ENCODE peak calls at places on chromosomes 3 and 15, in five cellular contexts. One of them, this sample, is unnamed.

GRCh38 chr15:68352401-68353062 is 75.0 kb downstream of the FEM1B start:
- DNase-seq in spleen: peak
- DNase-seq in HCT116: peak
- DNase-seq in SK-N-SH: no peak
- DNase-seq in Panc1: peak
- DNase-seq in this sample: no peak

GRCh38 chr3:127458698-127459097 is 131.8 kb downstream of the TPRA1 start:
- DNase-seq in HCT116: no peak
- DNase-seq in spleen: peak
- DNase-seq in Panc1: no peak
- DNase-seq in SK-N-SH: no peak
- DNase-seq in this sample: no peak

GRCh38 chr15:26007151-26007550 is 144.0 kb upstream of the ATP10A start:
- DNase-seq in SK-N-SH: no peak
- DNase-seq in spleen: no peak
- DNase-seq in HCT116: no peak
- DNase-seq in Panc1: no peak
- DNase-seq in this sample: no peak

GRCh38 chr3:131636266-131636775 is 133.6 kb upstream of the MRPL3 start:
- DNase-seq in SK-N-SH: no peak
- DNase-seq in HCT116: no peak
- DNase-seq in Panc1: no peak
- DNase-seq in spleen: no peak
- DNase-seq in this sample: no peak

GRCh38 chr3:41199866-41200668 is 762 bp downstream of the CTNNB1 start:
- DNase-seq in Panc1: no peak
- DNase-seq in HCT116: no peak
- DNase-seq in SK-N-SH: peak
- DNase-seq in spleen: no peak
- DNase-seq in this sample: peak

GRCh38 chr3:125125822-125126245 is 70.0 kb upstream of the HEG1 start:
- DNase-seq in Panc1: no peak
- DNase-seq in HCT116: no peak
- DNase-seq in spleen: no peak
- DNase-seq in SK-N-SH: peak
- DNase-seq in this sample: no peak

GRCh38 chr15:39573844-39574243 is 7.0 kb upstream of the THBS1 start:
- DNase-seq in Panc1: no peak
- DNase-seq in spleen: no peak
- DNase-seq in HCT116: no peak
- DNase-seq in SK-N-SH: no peak
- DNase-seq in this sample: no peak

GRCh38 chr3:101643861-101644613 is 32.9 kb downstream of the ZBTB11 start:
- DNase-seq in Panc1: no peak
- DNase-seq in SK-N-SH: no peak
- DNase-seq in spleen: no peak
- DNase-seq in HCT116: peak
- DNase-seq in this sample: no peak

GRCh38 chr3:10025205-10026083 is 793 bp upstream of the FANCD2 start:
- DNase-seq in Panc1: no peak
- DNase-seq in HCT116: no peak
- DNase-seq in spleen: no peak
- DNase-seq in SK-N-SH: no peak
- DNase-seq in this sample: no peak

GRCh38 chr15:47726399-47726823 is 9.1 kb downstream of the SEMA6D start:
- DNase-seq in spleen: no peak
- DNase-seq in SK-N-SH: no peak
- DNase-seq in Panc1: no peak
- DNase-seq in HCT116: no peak
- DNase-seq in this sample: no peak

GRCh38 chr15:77187751-77188464 is 117.0 kb upstream of the TSPAN3 start:
- DNase-seq in HCT116: no peak
- DNase-seq in Panc1: no peak
- DNase-seq in SK-N-SH: no peak
- DNase-seq in spleen: no peak
- DNase-seq in this sample: no peak

GRCh38 chr3:154967090-154967489 is 113.0 kb upstream of the MME start:
- DNase-seq in spleen: no peak
- DNase-seq in SK-N-SH: no peak
- DNase-seq in Panc1: no peak
- DNase-seq in HCT116: no peak
- DNase-seq in this sample: no peak

GRCh38 chr15:72902245-72902928 is 118.8 kb upstream of the ADPGK start:
- DNase-seq in spleen: no peak
- DNase-seq in SK-N-SH: no peak
- DNase-seq in Panc1: no peak
- DNase-seq in HCT116: no peak
- DNase-seq in this sample: no peak

GRCh38 chr3:28286595-28286994 is 45.2 kb downstream of the CMC1 start:
- DNase-seq in spleen: no peak
- DNase-seq in Panc1: peak
- DNase-seq in SK-N-SH: peak
- DNase-seq in HCT116: peak
- DNase-seq in this sample: no peak

GRCh38 chr3:188266581-188267274 is 112.8 kb downstream of the LPP start:
- DNase-seq in HCT116: no peak
- DNase-seq in spleen: no peak
- DNase-seq in SK-N-SH: no peak
- DNase-seq in Panc1: no peak
- DNase-seq in this sample: no peak

GRCh38 chr3:15804553-15805095 is 6.8 kb upstream of the ANKRD28 start:
- DNase-seq in SK-N-SH: no peak
- DNase-seq in HCT116: no peak
- DNase-seq in Panc1: no peak
- DNase-seq in spleen: no peak
- DNase-seq in this sample: no peak

GRCh38 chr3:124867511-124867910 is 19.7 kb downstream of the ITGB5 start:
- DNase-seq in spleen: no peak
- DNase-seq in SK-N-SH: no peak
- DNase-seq in HCT116: no peak
- DNase-seq in Panc1: no peak
- DNase-seq in this sample: no peak

GRCh38 chr15:101017935-101018849 is 99.0 kb downstream of the LRRK1 start:
- DNase-seq in HCT116: no peak
- DNase-seq in spleen: no peak
- DNase-seq in Panc1: no peak
- DNase-seq in SK-N-SH: no peak
- DNase-seq in this sample: no peak

GRCh38 chr3:136802481-136802996 is 16.4 kb upstream of the SLC35G2 start:
- DNase-seq in SK-N-SH: no peak
- DNase-seq in Panc1: no peak
- DNase-seq in spleen: no peak
- DNase-seq in HCT116: peak
- DNase-seq in this sample: no peak

GRCh38 chr3:13141183-13141582 is 68.0 kb upstream of the IQSEC1 start:
- DNase-seq in spleen: peak
- DNase-seq in Panc1: no peak
- DNase-seq in SK-N-SH: no peak
- DNase-seq in HCT116: no peak
- DNase-seq in this sample: no peak

GRCh38 chr3:195756935-195757302 is 36.1 kb downstream of the MUC20 start:
- DNase-seq in Panc1: no peak
- DNase-seq in SK-N-SH: no peak
- DNase-seq in HCT116: no peak
- DNase-seq in spleen: peak
- DNase-seq in this sample: no peak

DNA sequence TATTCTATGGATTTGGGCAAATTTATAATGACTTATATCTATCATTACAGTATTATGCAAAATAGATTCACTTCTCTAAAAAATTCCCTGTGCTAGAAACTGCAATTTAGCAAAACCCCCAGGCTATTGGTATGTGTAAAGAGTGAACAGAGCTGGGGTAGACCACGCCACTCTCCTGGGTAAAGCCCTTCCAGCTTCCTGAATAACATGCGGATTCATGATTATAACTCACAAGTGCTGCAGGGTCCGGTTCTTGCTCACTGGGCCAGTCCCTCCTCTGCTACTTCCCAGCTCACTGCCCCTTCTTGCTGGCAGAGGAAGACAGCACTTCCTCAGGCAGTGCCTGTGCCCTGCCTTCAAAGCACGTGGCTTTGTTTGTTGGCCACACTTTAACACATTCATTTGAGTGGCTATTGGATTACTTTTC is 4.1 kb downstream of the CD80 start:
- DNase-seq in Panc1: no peak
- DNase-seq in spleen: peak
- DNase-seq in HCT116: no peak
- DNase-seq in SK-N-SH: no peak
- DNase-seq in this sample: no peak
- TF ChIP-seq POLR2AphosphoS5 in Panc1: no peak
- TF ChIP-seq POLR2AphosphoS5 in spleen: peak
- TF ChIP-seq POLR2AphosphoS5 in HCT116: no peak
- TF ChIP-seq POLR2AphosphoS5 in SK-N-SH: no peak
- TF ChIP-seq POLR2AphosphoS5 in this sample: peak

GRCh38 chr3:115783938-115784738 is 160.8 kb downstream of the GAP43 start:
- DNase-seq in spleen: peak
- DNase-seq in SK-N-SH: peak
- DNase-seq in HCT116: peak
- DNase-seq in Panc1: no peak
- DNase-seq in this sample: peak
- TF ChIP-seq POLR2AphosphoS5 in spleen: peak
- TF ChIP-seq POLR2AphosphoS5 in SK-N-SH: peak
- TF ChIP-seq POLR2AphosphoS5 in HCT116: peak
- TF ChIP-seq POLR2AphosphoS5 in Panc1: no peak
- TF ChIP-seq POLR2AphosphoS5 in this sample: no peak

GRCh38 chr15:36807134-36807764 is 227.8 kb downstream of the CDIN1 start:
- DNase-seq in Panc1: no peak
- DNase-seq in SK-N-SH: no peak
- DNase-seq in HCT116: no peak
- DNase-seq in spleen: no peak
- DNase-seq in this sample: no peak

GRCh38 chr15:36809380-36809779 is 230.0 kb downstream of the CDIN1 start:
- DNase-seq in spleen: no peak
- DNase-seq in HCT116: no peak
- DNase-seq in Panc1: no peak
- DNase-seq in SK-N-SH: no peak
- DNase-seq in this sample: no peak

GRCh38 chr15:36810656-36811449 is 231.4 kb downstream of the CDIN1 start:
- DNase-seq in Panc1: peak
- DNase-seq in spleen: no peak
- DNase-seq in HCT116: no peak
- DNase-seq in SK-N-SH: no peak
- DNase-seq in this sample: no peak

GRCh38 chr15:36805278-36805677 is 225.9 kb downstream of the CDIN1 start:
- DNase-seq in HCT116: no peak
- DNase-seq in spleen: no peak
- DNase-seq in SK-N-SH: no peak
- DNase-seq in Panc1: no peak
- DNase-seq in this sample: no peak

GRCh38 chr15:36808401-36809160 is 229.2 kb downstream of the CDIN1 start:
- DNase-seq in SK-N-SH: no peak
- DNase-seq in Panc1: no peak
- DNase-seq in HCT116: no peak
- DNase-seq in spleen: no peak
- DNase-seq in this sample: no peak
- TF ChIP-seq POLR2AphosphoS5 in SK-N-SH: no peak
- TF ChIP-seq POLR2AphosphoS5 in Panc1: no peak
- TF ChIP-seq POLR2AphosphoS5 in HCT116: no peak
- TF ChIP-seq POLR2AphosphoS5 in spleen: no peak
- TF ChIP-seq POLR2AphosphoS5 in this sample: no peak

GRCh38 chr3:52696830-52697621 is 8.6 kb downstream of the GLT8D1 start:
- DNase-seq in HCT116: no peak
- DNase-seq in spleen: no peak
- DNase-seq in SK-N-SH: no peak
- DNase-seq in Panc1: no peak
- DNase-seq in this sample: no peak
- TF ChIP-seq POLR2AphosphoS5 in HCT116: no peak
- TF ChIP-seq POLR2AphosphoS5 in spleen: no peak
- TF ChIP-seq POLR2AphosphoS5 in SK-N-SH: no peak
- TF ChIP-seq POLR2AphosphoS5 in Panc1: no peak
- TF ChIP-seq POLR2AphosphoS5 in this sample: no peak

GRCh38 chr3:104604326-104605010 is 762.2 kb upstream of the ALCAM start:
- DNase-seq in spleen: no peak
- DNase-seq in HCT116: peak
- DNase-seq in SK-N-SH: no peak
- DNase-seq in Panc1: no peak
- DNase-seq in this sample: no peak

GRCh38 chr3:104612218-104612617 is 754.5 kb upstream of the ALCAM start:
- DNase-seq in HCT116: no peak
- DNase-seq in SK-N-SH: no peak
- DNase-seq in spleen: no peak
- DNase-seq in Panc1: no peak
- DNase-seq in this sample: no peak

GRCh38 chr3:104610730-104611652 is 755.7 kb upstream of the ALCAM start:
- DNase-seq in Panc1: no peak
- DNase-seq in SK-N-SH: no peak
- DNase-seq in spleen: no peak
- DNase-seq in HCT116: no peak
- DNase-seq in this sample: no peak

DNA sequence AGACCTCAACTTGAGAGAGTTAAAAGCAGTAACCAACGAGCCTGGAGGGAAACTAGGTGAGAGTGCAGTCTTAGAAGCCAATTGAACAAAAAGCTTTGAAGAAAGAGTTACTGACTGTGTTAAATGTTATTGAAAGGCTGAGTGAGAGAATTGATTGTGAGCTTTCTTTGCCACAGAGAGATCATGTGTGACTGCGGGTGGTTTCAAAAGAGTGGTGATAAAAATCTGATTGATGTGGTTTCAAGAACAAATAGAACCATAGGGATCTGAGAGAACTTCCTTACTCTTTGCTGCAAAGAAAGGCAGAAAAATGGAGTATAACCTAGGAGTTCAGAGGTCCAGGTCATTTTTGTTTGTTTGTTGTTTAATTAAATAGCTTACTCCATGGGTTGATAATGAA is 759.9 kb upstream of the ALCAM start:
- DNase-seq in spleen: no peak
- DNase-seq in SK-N-SH: no peak
- DNase-seq in HCT116: no peak
- DNase-seq in Panc1: no peak
- DNase-seq in this sample: no peak
- TF ChIP-seq POLR2AphosphoS5 in spleen: no peak
- TF ChIP-seq POLR2AphosphoS5 in SK-N-SH: no peak
- TF ChIP-seq POLR2AphosphoS5 in HCT116: no peak
- TF ChIP-seq POLR2AphosphoS5 in Panc1: no peak
- TF ChIP-seq POLR2AphosphoS5 in this sample: no peak

GRCh38 chr3:157282261-157283191 is 122.6 kb upstream of the CCNL1 start:
- DNase-seq in Panc1: no peak
- DNase-seq in spleen: no peak
- DNase-seq in SK-N-SH: no peak
- DNase-seq in HCT116: no peak
- DNase-seq in this sample: no peak
- TF ChIP-seq POLR2AphosphoS5 in Panc1: no peak
- TF ChIP-seq POLR2AphosphoS5 in spleen: no peak
- TF ChIP-seq POLR2AphosphoS5 in SK-N-SH: no peak
- TF ChIP-seq POLR2AphosphoS5 in HCT116: no peak
- TF ChIP-seq POLR2AphosphoS5 in this sample: no peak